ENCODE peak calls at places on chromosomes 7 and 10, in eight cellular contexts. C is astrocyte of the cerebellum, B is kidney epithelial cell, T is cardiac muscle cell, U is fibroblast of pulmonary artery, V is choroid plexus epithelial cell, M is neural progenitor cell, K is mucosa of descending colon. S is an unnamed sample.

GRCh38 chr7:64555046-64555445 is 7.8 kb downstream of the ZNF680 start:
- DNase-seq in C (no peak), B (no peak), T (peak), M (no peak), U (peak), V (peak), K (no peak), S (no peak)

GRCh38 chr10:86359111-86359510 is 7.5 kb downstream of the GRID1 start:
- DNase-seq in C (no peak), T (no peak), B (no peak), K (peak), U (no peak), M (no peak), V (no peak), S (no peak)

GRCh38 chr7:40826419-40827216 is 691.8 kb downstream of the SUGCT start:
- DNase-seq in C (no peak), M (peak), K (no peak), V (peak), B (no peak), U (no peak), T (no peak), S (no peak)

GRCh38 chr7:98864726-98865420 is 4.9 kb downstream of the TMEM130 start:
- DNase-seq in M (no peak), T (no peak), C (no peak), B (no peak), V (peak), K (peak), U (no peak), S (no peak)

GRCh38 chr10:30151581-30152389 is 92.4 kb upstream of the JCAD start:
- DNase-seq in B (peak), M (no peak), V (peak), K (peak), T (peak), C (peak), U (peak), S (peak)

GRCh38 chr10:21293518-21294356 is 231.7 kb downstream of the SKIDA1 start:
- DNase-seq in B (no peak), M (peak), V (peak), C (no peak), K (no peak), T (peak), U (peak), S (no peak)

GRCh38 chr10:772227-772637 is 82.8 kb upstream of the DIP2C start:
- DNase-seq in C (no peak), M (no peak), B (no peak), U (no peak), K (no peak), V (no peak), T (no peak), S (no peak)

GRCh38 chr7:37027104-37027503 is 302.8 kb upstream of the AOAH start:
- DNase-seq in U (no peak), M (no peak), V (no peak), B (no peak), T (no peak), K (no peak), C (no peak), S (no peak)

GRCh38 chr7:130912086-130912909 is 178.3 kb upstream of the KLF14 start:
- DNase-seq in C (peak), T (peak), V (peak), M (no peak), K (no peak), U (peak), B (no peak), S (no peak)

GRCh38 chr7:90211391-90212148 is at the start of gene STEAP2:
- DNase-seq in M (peak), V (peak), U (peak), K (peak), C (peak), B (peak), T (peak), S (peak)

GRCh38 chr10:23391817-23392216 is 47.1 kb upstream of the OTUD1 start:
- DNase-seq in T (no peak), C (no peak), V (no peak), B (no peak), M (no peak), U (no peak), K (no peak), S (no peak)

GRCh38 chr10:6916601-6917000 is 336.5 kb upstream of the PRKCQ start:
- DNase-seq in M (no peak), T (no peak), B (no peak), U (no peak), K (no peak), V (no peak), C (no peak), S (no peak)

GRCh38 chr10:1643161-1643910 is 94.0 kb downstream of the ADARB2 start:
- DNase-seq in B (no peak), U (no peak), T (no peak), K (no peak), V (no peak), M (peak), C (no peak), S (no peak)

GRCh38 chr7:2622869-2623697 is 8.7 kb upstream of the TTYH3 start:
- DNase-seq in K (peak), M (no peak), T (no peak), C (no peak), B (no peak), V (no peak), U (no peak), S (no peak)

GRCh38 chr7:27187158-27187701 is 2.2 kb upstream of the HOXA11 start:
- DNase-seq in B (no peak), C (no peak), M (no peak), T (no peak), V (no peak), U (no peak), K (no peak), S (no peak)

GRCh38 chr7:18123508-18124239 is 96.0 kb upstream of the PRPS1L1 start:
- DNase-seq in M (no peak), U (no peak), T (no peak), K (no peak), C (no peak), B (no peak), V (no peak), S (no peak)

GRCh38 chr10:125112697-125113494 is 47.5 kb downstream of the CTBP2 start:
- DNase-seq in M (no peak), U (no peak), T (no peak), B (no peak), C (no peak), K (no peak), V (peak), S (no peak)

GRCh38 chr10:65570143-65571010 is 1355.5 kb upstream of the LRRTM3 start:
- DNase-seq in T (peak), M (peak), C (peak), B (peak), V (peak), U (peak), K (peak), S (peak)

GRCh38 chr7:83550100-83550499 is 98.8 kb downstream of the SEMA3E start:
- DNase-seq in T (peak), M (no peak), B (no peak), K (no peak), V (peak), C (no peak), U (peak), S (no peak)

GRCh38 chr10:47278152-47278473 is 21.9 kb upstream of the GDF10 start:
- DNase-seq in B (no peak), K (peak), C (no peak), M (no peak), V (no peak), U (no peak), T (no peak), S (no peak)

GRCh38 chr10:6919077-6919476 is 339.0 kb upstream of the PRKCQ start:
- DNase-seq in V (no peak), K (no peak), T (no peak), C (no peak), M (no peak), U (no peak), B (no peak), S (no peak)

GRCh38 chr10:31659665-31660064 is 269.0 kb downstream of the ARHGAP12 start:
- DNase-seq in V (no peak), C (no peak), U (no peak), K (no peak), T (no peak), B (no peak), M (no peak), S (no peak)

GRCh38 chr7:34187908-34188307 is 282.6 kb downstream of the BMPER start:
- DNase-seq in U (no peak), M (no peak), K (no peak), B (no peak), V (no peak), C (no peak), T (no peak), S (no peak)

GRCh38 chr7:154553711-154554265 is 449.1 kb downstream of the PAXIP1 start:
- DNase-seq in T (no peak), K (no peak), M (no peak), U (no peak), B (no peak), V (no peak), C (no peak), S (no peak)

GRCh38 chr7:41035788-41036187 is 667.1 kb downstream of the INHBA start:
- DNase-seq in C (no peak), T (no peak), V (no peak), U (no peak), B (no peak), M (peak), K (no peak), S (no peak)

GRCh38 chr7:40749877-40750276 is 615.1 kb downstream of the SUGCT start:
- DNase-seq in C (no peak), T (no peak), B (no peak), M (no peak), V (peak), U (no peak), K (no peak), S (peak)

GRCh38 chr10:10818082-10818481 is 199.6 kb upstream of the CELF2 start:
- DNase-seq in C (no peak), M (no peak), K (no peak), B (no peak), V (peak), U (peak), T (no peak), S (no peak)

GRCh38 chr10:59762505-59762904 is 9.2 kb upstream of the MRLN start:
- DNase-seq in M (no peak), K (no peak), U (no peak), C (no peak), T (no peak), B (no peak), V (no peak), S (no peak)

GRCh38 chr7:147756290-147756689 is 834.3 kb upstream of the C7orf33 start:
- DNase-seq in C (no peak), U (no peak), M (peak), V (no peak), B (no peak), T (no peak), K (no peak), S (no peak)

GRCh38 chr7:18753972-18754610 is 258.5 kb downstream of the HDAC9 start:
- DNase-seq in C (peak), B (no peak), K (no peak), U (peak), T (peak), V (peak), M (no peak), S (no peak)

GRCh38 chr10:73862011-73862410 is 12.3 kb downstream of the CAMK2G start:
- DNase-seq in V (no peak), K (no peak), M (no peak), T (no peak), U (no peak), C (no peak), B (no peak), S (no peak)

GRCh38 chr10:73859441-73860049 is 14.8 kb downstream of the CAMK2G start:
- DNase-seq in C (no peak), V (peak), K (peak), U (no peak), B (no peak), M (no peak), T (no peak), S (no peak)

GRCh38 chr10:73858750-73859439 is 15.5 kb downstream of the CAMK2G start:
- DNase-seq in U (no peak), B (no peak), M (no peak), K (no peak), V (no peak), T (no peak), C (no peak), S (no peak)

GRCh38 chr10:73858013-73858708 is 16.2 kb downstream of the CAMK2G start:
- DNase-seq in T (no peak), C (no peak), U (no peak), M (no peak), V (no peak), B (no peak), K (no peak), S (no peak)

GRCh38 chr10:73860050-73860491 is 14.3 kb downstream of the CAMK2G start:
- DNase-seq in C (no peak), T (no peak), B (no peak), U (no peak), V (no peak), K (no peak), M (no peak), S (no peak)
- H3K4me3 ChIP-seq in C (no peak), T (no peak), B (no peak), U (no peak), V (no peak), K (no peak), M (no peak), S (no peak)

GRCh38 chr7:137109966-137110930 is 233.3 kb downstream of the PTN start:
- DNase-seq in T (peak), C (no peak), U (peak), K (no peak), B (no peak), V (peak), M (no peak), S (no peak)
- TF ChIP-seq CTCF in T (no peak), C (no peak), U (no peak), K (no peak), B (no peak), V (peak), M (peak), S (peak)

DNA sequence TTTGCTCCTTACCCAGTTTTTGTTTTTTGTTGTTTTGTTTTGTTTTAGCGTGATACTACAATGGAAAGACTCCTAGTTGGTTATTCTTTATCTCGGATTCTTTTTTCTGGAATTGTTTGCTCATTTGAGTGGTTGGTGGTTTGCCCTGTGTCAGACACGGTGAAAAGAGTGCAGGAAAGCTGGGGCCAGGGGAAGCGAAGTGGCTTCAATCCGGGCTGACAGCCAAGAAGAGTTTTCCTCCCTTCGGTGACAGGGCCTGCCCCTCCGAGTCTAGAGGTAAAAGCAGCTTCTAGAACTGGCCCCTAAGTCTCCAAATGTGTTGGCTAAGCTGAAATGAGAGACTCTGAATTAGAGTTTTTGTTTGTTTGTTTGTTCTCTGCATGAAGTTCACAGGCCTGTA is 5.7 kb upstream of the AP5Z1 start:
- DNase-seq in K (no peak), M (no peak), B (no peak), U (peak), V (peak), T (peak), C (no peak), S (peak)
- H3K4me3 ChIP-seq in K (no peak), M (no peak), B (no peak), U (no peak), V (no peak), T (no peak), C (no peak), S (no peak)

GRCh38 chr7:55271661-55272060 is 93.5 kb upstream of the LANCL2 start:
- DNase-seq in V (no peak), T (no peak), C (no peak), M (no peak), U (no peak), B (no peak), K (no peak), S (no peak)

GRCh38 chr7:55272328-55272727 is 92.8 kb upstream of the LANCL2 start:
- DNase-seq in M (no peak), U (no peak), C (no peak), K (no peak), V (no peak), T (no peak), B (no peak), S (no peak)

GRCh38 chr7:55273186-55273980 is 91.8 kb upstream of the LANCL2 start:
- DNase-seq in T (no peak), K (no peak), M (no peak), C (no peak), B (no peak), V (no peak), U (no peak), S (no peak)

GRCh38 chr7:55274156-55274555 is 91.0 kb upstream of the LANCL2 start:
- DNase-seq in K (no peak), C (no peak), B (no peak), V (no peak), M (no peak), U (no peak), T (no peak), S (no peak)

DNA sequence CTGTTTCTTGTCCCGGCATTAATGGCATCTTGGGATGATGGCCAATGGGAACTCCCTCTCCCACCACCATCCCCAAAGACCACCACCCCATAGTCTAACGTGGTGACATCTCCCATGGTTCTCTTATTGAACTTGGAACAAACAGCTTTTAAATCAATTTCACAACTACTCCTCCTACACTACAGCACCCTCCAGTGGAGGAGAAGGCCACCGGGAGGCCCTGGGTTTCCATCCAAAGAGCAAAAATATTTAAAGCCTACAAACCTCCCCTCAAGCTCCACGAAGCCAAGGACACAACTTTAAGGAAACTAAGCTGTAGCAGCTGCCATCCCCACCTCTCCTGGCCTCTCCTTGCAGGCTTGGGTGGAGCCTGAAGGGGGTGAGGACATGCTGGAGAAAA is 94.1 kb upstream of the LANCL2 start:
- DNase-seq in M (no peak), B (no peak), C (no peak), K (no peak), T (peak), V (peak), U (peak), S (no peak)
- TF ChIP-seq CTCF in M (peak), B (peak), C (peak), K (no peak), T (peak), V (peak), U (peak), S (peak)

GRCh38 chr10:119502618-119503155 is 39.8 kb downstream of the RGS10 start:
- DNase-seq in V (no peak), K (no peak), U (no peak), T (no peak), B (no peak), M (no peak), C (no peak), S (no peak)

GRCh38 chr10:119500138-119500795 is 42.3 kb downstream of the RGS10 start:
- DNase-seq in T (no peak), U (no peak), B (no peak), M (no peak), C (no peak), K (no peak), V (no peak), S (no peak)

GRCh38 chr10:119502214-119502613 is 40.3 kb downstream of the RGS10 start:
- DNase-seq in M (no peak), C (no peak), U (no peak), K (peak), V (no peak), B (no peak), T (no peak), S (no peak)

GRCh38 chr10:119500796-119501195 is 41.7 kb downstream of the RGS10 start:
- DNase-seq in U (no peak), M (no peak), V (no peak), K (no peak), B (no peak), T (no peak), C (no peak), S (no peak)

GRCh38 chr10:119501690-119502089 is 40.8 kb downstream of the RGS10 start:
- DNase-seq in K (no peak), C (no peak), V (no peak), B (no peak), T (no peak), U (no peak), M (no peak), S (no peak)
- H3K4me3 ChIP-seq in K (no peak), C (no peak), V (no peak), B (no peak), T (no peak), U (no peak), M (no peak), S (no peak)

S was measured in retinal pigment epithelial cell.